ENCODE peak calls at places on chromosome 6, in four cellular contexts. J is NCI-H1417, A is SK-N-SH, D is ecto neural progenitor cell. T is an unnamed sample.
A peak's percentile ranks its signal among the peaks of the same experiment; 100 is the strongest.

GRCh38 chr6:142867988-142868818 is 76.8 kb downstream of the HIVEP2 start:
- DNase-seq in J (no peak), A (no peak), D (no peak), T (no peak)

GRCh38 chr6:4776967-4777925 is 1.0 kb downstream of the CDYL start:
- DNase-seq in J (peak; percentile 40), A (no peak), D (no peak), T (peak; percentile 77)

GRCh38 chr6:118787746-118788419 is 106.1 kb upstream of the ASF1A start:
- DNase-seq in J (no peak), A (no peak), D (no peak), T (peak; percentile 45)

GRCh38 chr6:63589955-63590411 is 17.7 kb downstream of the LOC128125822 start:
- DNase-seq in J (no peak), A (no peak), D (no peak), T (peak; percentile 39)

GRCh38 chr6:20038385-20038784 is 173.9 kb downstream of the MBOAT1 start:
- DNase-seq in J (no peak), A (no peak), D (no peak), T (no peak)

GRCh38 chr6:7204726-7205125 is 97.0 kb downstream of the RREB1 start:
- DNase-seq in J (no peak), A (no peak), D (no peak), T (peak; percentile 33)

GRCh38 chr6:89311853-89312531 is 3.1 kb downstream of the GABRR2 start:
- DNase-seq in J (peak; percentile 13), A (no peak), D (peak; percentile 80), T (peak; percentile 80)

GRCh38 chr6:118391086-118391485 is 157.0 kb upstream of the PLN start:
- DNase-seq in J (no peak), A (no peak), D (no peak), T (peak; percentile 10)